ENCODE peak calls at places on chromosomes 2 and 18, in nine cellular contexts. B is CD8-positive, alpha-beta T cell; J is IMR-90; S is caudate nucleus; G is CD8-positive, alpha-beta memory T cell; C is stomach; I is activated CD4-positive, alpha-beta T cell treated with anti-CD3 and anti-CD28 coated beads, Interleukin-2, amount 50 U/mL, for 4 hours; F is HuH-7; U is Right ventricle myocardium superior. A is an unnamed sample.

GRCh38 chr2:207133862-207134519 is 31.8 kb downstream of the KLF7 start:
- DNase-seq in U (peak), J (peak), I (no peak), S (no peak), B (no peak), C (no peak), F (no peak), G (no peak), A (peak)

GRCh38 chr2:37026050-37026449 is 58.1 kb downstream of the HEATR5B start:
- DNase-seq in U (no peak), J (no peak), S (no peak), C (no peak), B (no peak), G (no peak), F (peak), I (no peak), A (no peak)

GRCh38 chr18:47618758-47619157 is 311.7 kb downstream of the SMAD2 start:
- DNase-seq in F (no peak), S (no peak), B (no peak), J (no peak), U (no peak), G (no peak), I (no peak), C (no peak), A (no peak)

GRCh38 chr18:62088146-62088545 is 98.7 kb downstream of the PIGN start:
- DNase-seq in S (no peak), B (no peak), F (no peak), C (no peak), J (no peak), G (peak), I (no peak), U (no peak), A (no peak)

GRCh38 chr2:86039178-86039962 is 66.3 kb downstream of the POLR1A start:
- DNase-seq in I (no peak), G (no peak), C (peak), J (no peak), B (peak), F (no peak), S (no peak), U (no peak), A (no peak)

GRCh38 chr2:203279288-203279687 is 40.5 kb downstream of the CYP20A1 start:
- DNase-seq in S (no peak), J (no peak), G (no peak), I (no peak), B (no peak), U (no peak), C (no peak), F (no peak), A (no peak)

GRCh38 chr2:221235941-221236340 is 336.2 kb downstream of the EPHA4 start:
- DNase-seq in I (no peak), B (no peak), G (no peak), U (no peak), S (no peak), F (no peak), J (no peak), C (no peak), A (no peak)

GRCh38 chr2:238287702-238288649 is at the start of gene PER2:
- DNase-seq in G (peak), B (peak), U (peak), J (peak), I (peak), S (peak), F (peak), C (peak), A (peak)

GRCh38 chr2:177783835-177784448 is 288.6 kb downstream of the PDE11A start:
- DNase-seq in C (no peak), I (no peak), S (no peak), J (peak), G (peak), B (no peak), U (no peak), F (no peak), A (no peak)

GRCh38 chr2:37600735-37601134 is 70.7 kb downstream of the CDC42EP3 start:
- DNase-seq in C (no peak), I (no peak), G (no peak), J (no peak), B (no peak), F (no peak), S (no peak), U (no peak), A (no peak)

GRCh38 chr18:2654828-2655152 is 736 bp upstream of the SMCHD1 start:
- DNase-seq in U (no peak), G (peak), J (peak), B (peak), F (no peak), S (no peak), C (no peak), I (peak), A (no peak)

GRCh38 chr2:226030369-226031077 is 631.0 kb downstream of the NYAP2 start:
- DNase-seq in B (no peak), S (no peak), U (no peak), F (peak), J (no peak), I (no peak), G (no peak), C (no peak), A (no peak)

GRCh38 chr2:201440182-201440581 is 11.1 kb downstream of the TRAK2 start:
- DNase-seq in B (no peak), J (no peak), G (no peak), I (no peak), F (no peak), S (no peak), U (no peak), C (peak), A (no peak)

GRCh38 chr18:50866765-50867164 is 12.2 kb upstream of the ME2 start:
- DNase-seq in U (no peak), G (no peak), B (no peak), J (no peak), S (no peak), I (no peak), C (no peak), F (no peak), A (no peak)